ENCODE peak calls at places on chromosomes 6 and 20, in six cellular contexts. I is A549, R is sciatic nerve, U is RPMI7951, M is mammary epithelial cell, Q is iPS-NIHi11. L is an unnamed sample.

GRCh38 chr6:5518936-5519491 is 257.7 kb downstream of the FARS2 start:
- DNase-seq in I (no peak), R (no peak), U (no peak), M (no peak), Q (no peak), L (no peak)

GRCh38 chr20:38109657-38110524 is 55.2 kb downstream of the TGM2 start:
- DNase-seq in I (peak), R (peak), U (peak), M (peak), Q (no peak), L (peak)

GRCh38 chr20:4040283-4041179 is 25.2 kb upstream of the RNF24 start:
- DNase-seq in I (no peak), R (no peak), U (peak), M (peak), Q (no peak), L (no peak)

GRCh38 chr20:5182615-5183254 is 55.9 kb downstream of the CDS2 start:
- DNase-seq in I (no peak), R (no peak), U (no peak), M (no peak), Q (no peak), L (no peak)

GRCh38 chr20:44979090-44979621 is 12.8 kb downstream of the STK4 start:
- DNase-seq in I (no peak), R (no peak), U (peak), M (no peak), Q (no peak), L (peak)

GRCh38 chr6:119096683-119097310 is 18.3 kb upstream of the FAM184A start:
- DNase-seq in I (no peak), R (peak), U (no peak), M (peak), Q (no peak), L (peak)

GRCh38 chr6:81381382-81381916 is 371.0 kb downstream of the TENT5A start:
- DNase-seq in I (no peak), R (no peak), U (no peak), M (no peak), Q (no peak), L (no peak)

GRCh38 chr6:87151471-87151785 is 3.9 kb upstream of the ZNF292 start:
- DNase-seq in I (no peak), R (no peak), U (no peak), M (no peak), Q (no peak), L (no peak)

GRCh38 chr6:14635933-14636599 is 518.5 kb downstream of the CD83 start:
- DNase-seq in I (no peak), R (no peak), U (no peak), M (no peak), Q (no peak), L (no peak)

GRCh38 chr6:43334466-43335095 is 26.0 kb upstream of the CRIP3 start:
- DNase-seq in I (peak), R (no peak), U (peak), M (peak), Q (peak), L (peak)

GRCh38 chr6:121430514-121431460 is 4.7 kb upstream of the GJA1 start:
- DNase-seq in I (peak), R (no peak), U (peak), M (no peak), Q (no peak), L (peak)

GRCh38 chr6:23511797-23512196 is 614.2 kb upstream of the NRSN1 start:
- DNase-seq in I (no peak), R (no peak), U (no peak), M (no peak), Q (no peak), L (no peak)

GRCh38 chr6:16420715-16421461 is 182.5 kb downstream of the GMPR start:
- DNase-seq in I (no peak), R (no peak), U (peak), M (no peak), Q (no peak), L (no peak)

L was measured in epithelial cell of esophagus.